ENCODE peak calls at places on chromosomes 3 and 15, in four cellular contexts. One of them, this sample, is unnamed.

GRCh38 chr3:185411133-185411532 is 48.2 kb downstream of the MAP3K13 start:
- DNase-seq in posterior vena cava: no peak
- DNase-seq in ovary: no peak
- DNase-seq in NCI-H1417: no peak
- DNase-seq in this sample: peak

GRCh38 chr3:32913790-32914446 is 37.5 kb upstream of the CCR4 start:
- DNase-seq in ovary: no peak
- DNase-seq in posterior vena cava: peak
- DNase-seq in NCI-H1417: no peak
- DNase-seq in this sample: peak

GRCh38 chr3:63050548-63050947 is 175.3 kb upstream of the CADPS start:
- DNase-seq in ovary: no peak
- DNase-seq in NCI-H1417: no peak
- DNase-seq in posterior vena cava: no peak
- DNase-seq in this sample: no peak

GRCh38 chr15:73717206-73717605 is 33.0 kb downstream of the CD276 start:
- DNase-seq in posterior vena cava: no peak
- DNase-seq in NCI-H1417: no peak
- DNase-seq in ovary: no peak
- DNase-seq in this sample: no peak

GRCh38 chr15:85828026-85828597 is 33.4 kb upstream of the KLHL25 start:
- DNase-seq in NCI-H1417: no peak
- DNase-seq in ovary: no peak
- DNase-seq in posterior vena cava: no peak
- DNase-seq in this sample: no peak

GRCh38 chr3:56590814-56591213 is 33.8 kb downstream of the CCDC66 start:
- DNase-seq in NCI-H1417: no peak
- DNase-seq in ovary: no peak
- DNase-seq in posterior vena cava: no peak
- DNase-seq in this sample: peak

GRCh38 chr3:122314467-122314866 is 10.6 kb upstream of the CSTA start:
- DNase-seq in posterior vena cava: no peak
- DNase-seq in NCI-H1417: no peak
- DNase-seq in ovary: no peak
- DNase-seq in this sample: peak

GRCh38 chr3:120203016-120203415 is 82.0 kb downstream of the GPR156 start:
- DNase-seq in ovary: no peak
- DNase-seq in posterior vena cava: no peak
- DNase-seq in NCI-H1417: peak
- DNase-seq in this sample: peak

GRCh38 chr3:20317616-20318015 is 131.6 kb upstream of the SGO1 start:
- DNase-seq in NCI-H1417: no peak
- DNase-seq in posterior vena cava: no peak
- DNase-seq in ovary: no peak
- DNase-seq in this sample: no peak

GRCh38 chr3:71724584-71725278 is 471 bp downstream of the EIF4E3 start:
- DNase-seq in NCI-H1417: peak
- DNase-seq in posterior vena cava: peak
- DNase-seq in ovary: peak
- DNase-seq in this sample: peak

GRCh38 chr3:89113887-89114840 is 6.7 kb downstream of the EPHA3 start:
- DNase-seq in posterior vena cava: peak
- DNase-seq in NCI-H1417: peak
- DNase-seq in ovary: peak
- DNase-seq in this sample: peak